ENCODE peak calls at places on chromosome 16, in four cellular contexts. One of them, this sample, is unnamed.

GRCh38 chr16:29825145-29826044 is 5.1 kb downstream of the MVP start:
- DNase-seq in cardiac muscle cell: peak
- DNase-seq in GM12891: peak
- DNase-seq in substantia nigra: peak
- DNase-seq in this sample: no peak

GRCh38 chr16:74738134-74738541 is 36.5 kb downstream of the FA2H start:
- DNase-seq in GM12891: no peak
- DNase-seq in substantia nigra: no peak
- DNase-seq in cardiac muscle cell: no peak
- DNase-seq in this sample: no peak

GRCh38 chr16:27624154-27625049 is 74.5 kb downstream of the KATNIP start:
- DNase-seq in cardiac muscle cell: no peak
- DNase-seq in substantia nigra: no peak
- DNase-seq in GM12891: no peak
- DNase-seq in this sample: no peak

GRCh38 chr16:56691885-56692284 is 9.6 kb downstream of the MT1X start:
- DNase-seq in cardiac muscle cell: no peak
- DNase-seq in substantia nigra: no peak
- DNase-seq in GM12891: no peak
- DNase-seq in this sample: peak

GRCh38 chr16:46696957-46697356 is 7.5 kb downstream of the ORC6 start:
- DNase-seq in substantia nigra: no peak
- DNase-seq in cardiac muscle cell: no peak
- DNase-seq in GM12891: no peak
- DNase-seq in this sample: no peak

GRCh38 chr16:69741951-69742904 is 12.5 kb downstream of the NOB1 start:
- DNase-seq in substantia nigra: no peak
- DNase-seq in cardiac muscle cell: peak
- DNase-seq in GM12891: no peak
- DNase-seq in this sample: peak

GRCh38 chr16:9665851-9666271 is 516.4 kb downstream of the GRIN2A start:
- DNase-seq in cardiac muscle cell: no peak
- DNase-seq in GM12891: no peak
- DNase-seq in substantia nigra: no peak
- DNase-seq in this sample: peak

GRCh38 chr16:12122202-12122601 is 145.7 kb downstream of the SNX29 start:
- DNase-seq in substantia nigra: no peak
- DNase-seq in GM12891: no peak
- DNase-seq in cardiac muscle cell: no peak
- DNase-seq in this sample: no peak

GRCh38 chr16:84194470-84195200 is 3.7 kb downstream of the ADAD2 start:
- DNase-seq in cardiac muscle cell: no peak
- DNase-seq in substantia nigra: no peak
- DNase-seq in GM12891: no peak
- DNase-seq in this sample: no peak

GRCh38 chr16:58393138-58393504 is 850 bp downstream of the GINS3 start:
- DNase-seq in substantia nigra: no peak
- DNase-seq in cardiac muscle cell: peak
- DNase-seq in GM12891: no peak
- DNase-seq in this sample: no peak

GRCh38 chr16:69311115-69311532 is at the start of gene VPS4A:
- DNase-seq in substantia nigra: peak
- DNase-seq in cardiac muscle cell: peak
- DNase-seq in GM12891: peak
- DNase-seq in this sample: peak